ENCODE peak calls at places on chromosomes 12 and 14, in nine cellular contexts. N is AG09319, L is GM13976, A is uterus, Q is fibroblast of lung, S is left ventricle myocardium inferior, E is A549, H is GM20000, Y is AG04450. P is an unnamed sample.

GRCh38 chr12:84727964-84728363 is 184.6 kb downstream of the SLC6A15 start:
- DNase-seq in N (no peak), L (no peak), A (no peak), Q (no peak), S (no peak), E (no peak), H (no peak), Y (no peak), P (no peak)

GRCh38 chr14:20469890-20470858 is 968 bp downstream of the PNP start:
- DNase-seq in N (no peak), L (peak; percentile 49), A (peak; percentile 16), Q (peak; percentile 55), S (no peak), E (peak; percentile 71), H (peak; percentile 30), Y (no peak), P (no peak)

GRCh38 chr12:130878193-130879185 is 6.6 kb downstream of the RAN start:
- DNase-seq in N (no peak), L (no peak), A (no peak), Q (no peak), S (no peak), E (no peak), H (no peak), Y (no peak), P (no peak)

GRCh38 chr14:65434216-65434850 is 21.8 kb downstream of the FUT8 start:
- DNase-seq in N (no peak), L (no peak), A (no peak), Q (no peak), S (no peak), E (no peak), H (no peak), Y (no peak), P (no peak)

GRCh38 chr12:10249690-10250455 is 37.2 kb downstream of the GABARAPL1 start:
- DNase-seq in N (no peak), L (no peak), A (no peak), Q (no peak), S (no peak), E (no peak), H (no peak), Y (no peak), P (no peak)

GRCh38 chr14:67426983-67427601 is 15.1 kb upstream of the PLEK2 start:
- DNase-seq in N (peak; percentile 48), L (peak; percentile 89), A (peak; percentile 54), Q (peak; percentile 81), S (peak; percentile 62), E (peak; percentile 85), H (peak; percentile 83), Y (peak; percentile 45), P (peak; percentile 89)

GRCh38 chr12:28710882-28711281 is 438.2 kb upstream of the FAR2 start:
- DNase-seq in N (peak; percentile 59), L (no peak), A (no peak), Q (peak; percentile 78), S (no peak), E (no peak), H (no peak), Y (peak; percentile 81), P (no peak)

GRCh38 chr14:77579065-77579464 is 37.4 kb downstream of the SPTLC2 start:
- DNase-seq in N (no peak), L (no peak), A (no peak), Q (no peak), S (no peak), E (no peak), H (no peak), Y (no peak), P (no peak)

GRCh38 chr14:90512332-90512951 is 115.6 kb downstream of the CALM1 start:
- DNase-seq in N (no peak), L (no peak), A (no peak), Q (no peak), S (no peak), E (no peak), H (no peak), Y (no peak), P (no peak)

GRCh38 chr12:28027328-28027727 is 54.8 kb upstream of the PTHLH start:
- DNase-seq in N (no peak), L (no peak), A (no peak), Q (peak; percentile 62), S (no peak), E (no peak), H (no peak), Y (no peak), P (no peak)

GRCh38 chr14:104895786-104896642 is 28.7 kb upstream of the PLD4 start:
- DNase-seq in N (no peak), L (peak; percentile 28), A (peak; percentile 29), Q (no peak), S (peak; percentile 14), E (no peak), H (no peak), Y (no peak), P (peak; percentile 84)

GRCh38 chr14:66645716-66646115 is 137.8 kb downstream of the GPHN start:
- DNase-seq in N (no peak), L (no peak), A (no peak), Q (no peak), S (no peak), E (no peak), H (no peak), Y (no peak), P (no peak)

GRCh38 chr14:100471451-100472093 is 115.6 kb downstream of the BEGAIN start:
- DNase-seq in N (no peak), L (no peak), A (no peak), Q (no peak), S (no peak), E (no peak), H (no peak), Y (no peak), P (no peak)

GRCh38 chr12:25810683-25811082 is 147.8 kb upstream of the RASSF8 start:
- DNase-seq in N (no peak), L (no peak), A (no peak), Q (no peak), S (no peak), E (no peak), H (no peak), Y (no peak), P (no peak)

GRCh38 chr12:29709641-29710040 is 74.1 kb downstream of the TMTC1 start:
- DNase-seq in N (no peak), L (no peak), A (no peak), Q (no peak), S (no peak), E (no peak), H (no peak), Y (no peak), P (no peak)

DNA sequence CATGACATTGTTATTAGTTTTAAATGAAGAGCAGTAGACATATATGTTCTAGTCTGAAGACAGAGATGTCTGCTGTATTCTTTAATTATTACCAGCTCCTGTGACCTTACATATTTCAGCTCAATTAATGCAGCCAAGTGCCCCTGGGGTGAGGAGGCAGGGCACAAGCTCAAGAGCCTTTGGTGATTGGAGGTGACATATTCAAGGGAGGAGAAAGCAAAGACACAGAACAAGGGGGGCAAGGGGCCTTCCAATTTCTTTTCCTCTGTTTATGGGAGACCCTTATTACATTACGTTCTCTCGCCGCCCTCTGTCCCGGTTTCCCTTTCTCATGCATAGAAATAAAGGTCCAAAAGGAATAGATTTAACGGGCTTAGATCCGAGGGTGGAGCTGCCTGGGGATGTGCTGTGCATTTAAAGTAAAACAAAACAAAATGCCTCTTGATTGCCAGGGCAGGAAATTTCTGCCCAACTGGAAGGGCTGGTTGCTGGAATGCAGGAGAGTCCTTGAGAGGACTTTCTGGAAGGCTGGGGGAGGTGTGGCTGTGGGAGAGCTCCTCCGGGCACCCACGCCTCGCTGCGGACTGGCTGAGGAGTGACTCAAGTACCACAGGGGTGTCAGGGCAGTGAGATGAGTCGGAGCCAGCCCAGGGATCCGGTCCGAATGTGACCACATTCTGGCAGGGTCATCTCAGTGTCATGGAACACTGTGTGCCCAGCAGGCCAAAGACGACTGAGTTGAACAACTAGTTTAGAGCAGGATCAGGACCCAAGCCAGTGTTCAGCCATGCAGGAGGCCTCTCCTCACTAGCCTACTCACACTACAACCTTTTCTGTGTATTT is 32.1 kb upstream of the GSG1 start:
- DNase-seq in N (peak; percentile 58), L (no peak), A (no peak), Q (peak; percentile 92), S (no peak), E (peak; percentile 33), H (no peak), Y (peak; percentile 16), P (peak; percentile 89)
- TF ChIP-seq CTCF in N (peak; percentile 27), L (no peak), A (no peak), Q (peak; percentile 43), S (no peak), E (no peak), H (no peak), Y (peak; percentile 27), P (peak; percentile 32)

GRCh38 chr14:48690349-48690748 is 895.8 kb downstream of the RPS29 start:
- DNase-seq in N (no peak), L (no peak), A (no peak), Q (no peak), S (no peak), E (peak; percentile 1), H (no peak), Y (no peak), P (no peak)
- TF ChIP-seq CTCF in N (no peak), L (no peak), A (no peak), Q (no peak), S (no peak), E (no peak), H (no peak), Y (peak; percentile 23), P (peak; percentile 18)

DNA sequence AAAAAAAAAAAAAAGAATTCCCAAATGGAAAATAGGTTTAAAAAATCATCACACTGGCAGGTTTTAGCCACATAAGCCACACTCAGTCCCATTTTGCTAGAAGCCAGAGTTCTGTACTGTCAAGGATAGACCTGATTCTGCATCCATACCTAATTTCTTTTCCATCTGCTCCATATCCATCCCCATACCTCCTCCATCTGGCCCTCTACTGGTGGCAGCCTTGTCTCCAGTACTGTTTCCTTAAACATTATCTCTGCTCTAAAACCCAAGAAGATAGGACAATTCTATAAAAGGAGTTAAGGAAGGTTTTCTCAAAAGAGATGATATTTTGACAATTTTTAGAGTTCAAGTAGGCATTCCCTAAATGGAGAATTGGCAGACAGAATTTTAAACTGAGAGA is 26.0 kb upstream of the RXYLT1 start:
- DNase-seq in N (no peak), L (no peak), A (no peak), Q (no peak), S (no peak), E (peak; percentile 22), H (no peak), Y (no peak), P (no peak)
- TF ChIP-seq CTCF in N (peak; percentile 11), L (no peak), A (no peak), Q (peak; percentile 32), S (no peak), E (peak; percentile 12), H (no peak), Y (peak; percentile 36), P (no peak)

GRCh38 chr12:51482808-51483532 is 58.3 kb downstream of the SLC4A8 start:
- DNase-seq in N (no peak), L (no peak), A (no peak), Q (peak; percentile 1), S (no peak), E (no peak), H (peak; percentile 15), Y (no peak), P (no peak)

GRCh38 chr12:51484119-51484518 is 59.5 kb downstream of the SLC4A8 start:
- DNase-seq in N (no peak), L (no peak), A (no peak), Q (no peak), S (no peak), E (no peak), H (no peak), Y (no peak), P (no peak)

GRCh38 chr12:51475543-51475942 is 50.9 kb downstream of the SLC4A8 start:
- DNase-seq in N (no peak), L (no peak), A (no peak), Q (no peak), S (no peak), E (no peak), H (no peak), Y (no peak), P (no peak)

GRCh38 chr12:51480978-51481377 is 56.3 kb downstream of the SLC4A8 start:
- DNase-seq in N (no peak), L (peak; percentile 59), A (no peak), Q (no peak), S (no peak), E (no peak), H (peak; percentile 53), Y (no peak), P (no peak)
- TF ChIP-seq CTCF in N (no peak), L (no peak), A (no peak), Q (no peak), S (no peak), E (no peak), H (no peak), Y (no peak), P (no peak)

P was measured in osteocyte.